ENCODE peak calls at places on chromosome 7, in four cellular contexts. J, O, P and E are unnamed samples.
A peak's percentile ranks its signal among the peaks of the same experiment; 100 is the strongest.

GRCh38 chr7:99840136-99840869 is 12.5 kb downstream of the CYP3A43 start:
- DNase-seq in J (no peak), O (no peak), P (no peak), E (no peak)

GRCh38 chr7:99171731-99172130 is 27.8 kb upstream of the SMURF1 start:
- DNase-seq in J (no peak), O (no peak), P (no peak), E (no peak)

GRCh38 chr7:157610671-157611295 is 274.0 kb downstream of the DNAJB6 start:
- DNase-seq in J (no peak), O (no peak), P (no peak), E (no peak)

GRCh38 chr7:111531993-111532392 is 30.3 kb downstream of the IMMP2L start:
- DNase-seq in J (no peak), O (no peak), P (no peak), E (no peak)

GRCh38 chr7:24831240-24831639 is 74.0 kb upstream of the GSDME start:
- DNase-seq in J (no peak), O (no peak), P (no peak), E (peak; percentile 62)

GRCh38 chr7:53437336-53437735 is 401.9 kb downstream of the POM121L12 start:
- DNase-seq in J (no peak), O (no peak), P (no peak), E (no peak)

GRCh38 chr7:157235357-157236018 is 96.8 kb downstream of the UBE3C start:
- DNase-seq in J (no peak), O (no peak), P (peak; percentile 16), E (peak; percentile 21)

GRCh38 chr7:44307301-44307900 is 18.0 kb downstream of the CAMK2B start:
- DNase-seq in J (peak; percentile 43), O (no peak), P (peak; percentile 16), E (peak; percentile 33)

GRCh38 chr7:30206466-30206865 is 71.7 kb downstream of the MTURN start:
- DNase-seq in J (peak; percentile 63), O (no peak), P (no peak), E (peak; percentile 87)

GRCh38 chr7:93622036-93622714 is 47.7 kb upstream of the CALCR start:
- DNase-seq in J (peak; percentile 38), O (peak; percentile 57), P (peak; percentile 20), E (peak; percentile 18)

GRCh38 chr7:103985565-103986126 is 3.8 kb downstream of the RELN start:
- DNase-seq in J (no peak), O (no peak), P (peak; percentile 34), E (no peak)

GRCh38 chr7:131107343-131108211 is 220.1 kb upstream of the MKLN1 start:
- DNase-seq in J (peak; percentile 44), O (peak; percentile 94), P (peak; percentile 83), E (peak; percentile 63)

GRCh38 chr7:55212838-55213237 is 152.3 kb upstream of the LANCL2 start:
- DNase-seq in J (no peak), O (no peak), P (no peak), E (no peak)

GRCh38 chr7:67616517-67616916 is 619.9 kb downstream of the TYW1 start:
- DNase-seq in J (no peak), O (no peak), P (no peak), E (no peak)

GRCh38 chr7:44572771-44573170 is 937 bp downstream of the DDX56 start:
- DNase-seq in J (no peak), O (no peak), P (no peak), E (no peak)

GRCh38 chr7:1129431-1129830 is 30.6 kb downstream of the ZFAND2A start:
- DNase-seq in J (no peak), O (no peak), P (no peak), E (no peak)

GRCh38 chr7:151798851-151799428 is 78.0 kb downstream of the PRKAG2 start:
- DNase-seq in J (no peak), O (no peak), P (no peak), E (no peak)

GRCh38 chr7:101913247-101913721 is 95.9 kb downstream of the CUX1 start:
- DNase-seq in J (no peak), O (no peak), P (no peak), E (no peak)
- H4K20me1 ChIP-seq in J (no peaks in the 10 kb centered on the region), O (no peaks in the 10 kb centered on the region), P (peaks cover 19% of the 10 kb centered on the region), E (peaks cover 2% of the 10 kb centered on the region)

GRCh38 chr7:6437251-6437650 is 10.5 kb downstream of the DAGLB start:
- DNase-seq in J (no peak), O (no peak), P (peak; percentile 32), E (no peak)
- H3K4me1 ChIP-seq in J (peaks cover 36% of the 10 kb centered on the region), O (peaks cover 33% of the 10 kb centered on the region), P (no peaks in the 10 kb centered on the region), E (peaks cover 12% of the 10 kb centered on the region)

GRCh38 chr7:88758355-88759215 is 915 bp upstream of the ZNF804B start:
- DNase-seq in J (no peak), O (peak; percentile 43), P (no peak), E (no peak)
- TF ChIP-seq EZH2 in J (no peak), O (no peak), P (no peak), E (peak; percentile 81)

GRCh38 chr7:129906700-129907099 is 46.1 kb downstream of the UBE2H start:
- DNase-seq in J (peak; percentile 80), O (no peak), P (peak; percentile 77), E (peak; percentile 60)
- H4K20me1 ChIP-seq in J (no peaks in the 10 kb centered on the region), O (peaks cover 22% of the 10 kb centered on the region), P (peaks cover 47% of the 10 kb centered on the region), E (no peaks in the 10 kb centered on the region)

GRCh38 chr7:45980973-45981372 is 59.9 kb upstream of the IGFBP3 start:
- DNase-seq in J (no peak), O (no peak), P (no peak), E (no peak)
- H3K4me1 ChIP-seq in J (peaks cover 20% of the 10 kb centered on the region), O (peaks cover 24% of the 10 kb centered on the region), P (peaks cover 68% of the 10 kb centered on the region), E (peaks cover 19% of the 10 kb centered on the region)